ENCODE peak calls at places on chromosomes 2 and 18, in four cellular contexts. G is HL-60, V is K562, F is GM12878. J is an unnamed sample.

GRCh38 chr2:186576614-186577013 is 13.2 kb upstream of the ITGAV start:
- DNase-seq in G (no peak), V (no peak), F (no peak), J (no peak)

GRCh38 chr2:237512774-237513466 is 25.9 kb downstream of the MLPH start:
- DNase-seq in G (peak; percentile 78), V (peak; percentile 78), F (peak; percentile 28), J (peak; percentile 80)

GRCh38 chr2:16053437-16054257 is 113.3 kb downstream of the MYCN start:
- DNase-seq in G (no peak), V (no peak), F (no peak), J (no peak)

GRCh38 chr2:213991454-213992108 is 419.3 kb upstream of the VWC2L start:
- DNase-seq in G (no peak), V (no peak), F (no peak), J (no peak)

GRCh38 chr2:19574788-19575260 is 216.4 kb upstream of the OSR1 start:
- DNase-seq in G (no peak), V (no peak), F (no peak), J (no peak)

GRCh38 chr2:168587302-168587701 is 131.2 kb downstream of the CERS6 start:
- DNase-seq in G (no peak), V (no peak), F (no peak), J (no peak)

GRCh38 chr2:159140070-159140774 is 146.3 kb downstream of the WDSUB1 start:
- DNase-seq in G (no peak), V (no peak), F (no peak), J (no peak)

GRCh38 chr2:113390133-113390849 is 47.2 kb upstream of the ZNG1B start:
- DNase-seq in G (peak; percentile 76), V (peak; percentile 60), F (peak; percentile 71), J (peak; percentile 35)

GRCh38 chr2:229591611-229592010 is 122.7 kb downstream of the DNER start:
- DNase-seq in G (no peak), V (no peak), F (no peak), J (no peak)

GRCh38 chr2:233468047-233468745 is 98.4 kb downstream of the USP40 start:
- DNase-seq in G (no peak), V (no peak), F (no peak), J (no peak)

GRCh38 chr2:208248601-208249000 is 6.3 kb downstream of the IDH1 start:
- DNase-seq in G (no peak), V (no peak), F (no peak), J (no peak)

GRCh38 chr2:127943186-127943585 is 57.4 kb upstream of the AMMECR1L start:
- DNase-seq in G (no peak), V (no peak), F (no peak), J (no peak)

GRCh38 chr2:121530210-121530562 is 494 bp upstream of the RNU4ATAC start:
- DNase-seq in G (no peak), V (peak; percentile 74), F (peak; percentile 52), J (peak; percentile 65)

GRCh38 chr2:168729455-168729854 is 73.0 kb upstream of the NOSTRIN start:
- DNase-seq in G (no peak), V (no peak), F (no peak), J (no peak)

GRCh38 chr2:29733945-29734344 is 187.4 kb downstream of the ALK start:
- DNase-seq in G (no peak), V (no peak), F (no peak), J (no peak)

GRCh38 chr2:12714391-12715221 is 2.1 kb upstream of the TRIB2 start:
- DNase-seq in G (no peak), V (no peak), F (no peak), J (no peak)

GRCh38 chr18:1585881-1586488 is 681.3 kb downstream of the ADCYAP1 start:
- DNase-seq in G (peak; percentile 25), V (peak; percentile 34), F (peak; percentile 4), J (no peak)

GRCh38 chr2:166764216-166764615 is 124.1 kb upstream of the XIRP2 start:
- DNase-seq in G (no peak), V (no peak), F (no peak), J (no peak)

GRCh38 chr18:48333563-48333962 is 75.6 kb downstream of the ZBTB7C start:
- DNase-seq in G (no peak), V (no peak), F (no peak), J (no peak)

GRCh38 chr2:131168578-131168977 is 40.8 kb upstream of the POTEE start:
- DNase-seq in G (no peak), V (no peak), F (no peak), J (no peak)

GRCh38 chr2:12424219-12424618 is 292.5 kb upstream of the TRIB2 start:
- DNase-seq in G (no peak), V (no peak), F (no peak), J (no peak)

GRCh38 chr2:128487650-128488387 is 169.2 kb upstream of the HS6ST1 start:
- DNase-seq in G (no peak), V (no peak), F (no peak), J (no peak)

GRCh38 chr2:46404181-46404759 is 75.1 kb upstream of the TMEM247 start:
- DNase-seq in G (no peak), V (no peak), F (no peak), J (no peak)

GRCh38 chr2:44772131-44772530 is 169.4 kb upstream of the SIX3 start:
- DNase-seq in G (no peak), V (no peak), F (no peak), J (no peak)

GRCh38 chr18:33744032-33744697 is 166.1 kb downstream of the ASXL3 start:
- DNase-seq in G (no peak), V (no peak), F (no peak), J (no peak)

GRCh38 chr2:82795446-82795845 is 1663.6 kb downstream of the SUCLG1 start:
- DNase-seq in G (no peak), V (no peak), F (no peak), J (no peak)

GRCh38 chr2:224333631-224334030 is 68.3 kb downstream of the FAM124B start:
- DNase-seq in G (no peak), V (no peak), F (no peak), J (no peak)

GRCh38 chr2:160596431-160596830 is 102.8 kb upstream of the RBMS1 start:
- DNase-seq in G (no peak), V (no peak), F (no peak), J (no peak)

GRCh38 chr2:238614376-238614775 is 187.6 kb downstream of the ASB1 start:
- DNase-seq in G (no peak), V (no peak), F (no peak), J (no peak)

GRCh38 chr18:37409870-37410269 is 155.7 kb downstream of the CELF4 start:
- DNase-seq in G (no peak), V (no peak), F (no peak), J (no peak)

GRCh38 chr2:220891405-220891804 is 680.7 kb downstream of the EPHA4 start:
- DNase-seq in G (no peak), V (no peak), F (no peak), J (no peak)

GRCh38 chr18:47095810-47096209 is 54.5 kb downstream of the HDHD2 start:
- DNase-seq in G (no peak), V (no peak), F (no peak), J (no peak)

DNA sequence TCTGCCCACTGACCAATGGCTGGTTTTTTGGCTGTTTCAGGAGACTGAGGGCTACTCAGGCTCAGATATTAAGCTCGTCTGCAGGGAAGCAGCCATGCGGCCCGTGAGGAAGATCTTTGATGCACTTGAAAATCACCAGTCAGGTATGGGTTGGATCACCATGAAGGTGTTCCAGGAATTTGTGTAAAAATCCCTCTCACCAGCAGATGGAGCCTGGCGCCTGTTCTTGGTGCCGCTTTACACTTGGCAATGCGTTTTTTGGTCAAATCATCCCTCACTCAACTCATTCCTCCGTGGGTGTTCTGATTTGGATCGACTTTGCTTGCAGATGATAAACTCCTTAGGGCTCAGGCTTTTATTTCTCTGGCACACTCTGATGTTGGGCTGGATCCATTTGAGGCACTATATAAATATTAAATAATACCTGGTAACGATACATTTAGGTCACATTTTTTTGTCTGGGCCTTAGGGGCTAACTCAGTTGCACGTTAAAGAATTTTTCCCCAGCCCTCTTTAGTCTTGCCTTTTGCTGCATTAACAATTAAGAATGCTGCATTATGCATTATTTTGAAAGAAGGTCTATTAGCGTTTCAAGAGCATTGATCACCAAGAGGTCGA is 50.0 kb downstream of the HDHD2 start:
- DNase-seq in G (peak; percentile 62), V (peak; percentile 41), F (no peak), J (peak; percentile 12)
- TF ChIP-seq SPI1 in G (no peak), V (no peak), F (no peak), J (no peak)

GRCh38 chr2:145108959-145109710 is 589.2 kb upstream of the ZEB2 start:
- DNase-seq in G (no peak), V (no peak), F (no peak), J (no peak)

GRCh38 chr2:145110668-145111067 is 590.7 kb upstream of the ZEB2 start:
- DNase-seq in G (no peak), V (no peak), F (no peak), J (no peak)

GRCh38 chr2:145108385-145108784 is 588.5 kb upstream of the ZEB2 start:
- DNase-seq in G (no peak), V (no peak), F (no peak), J (no peak)

GRCh38 chr2:145100301-145100700 is 580.4 kb upstream of the ZEB2 start:
- DNase-seq in G (no peak), V (no peak), F (no peak), J (no peak)

DNA sequence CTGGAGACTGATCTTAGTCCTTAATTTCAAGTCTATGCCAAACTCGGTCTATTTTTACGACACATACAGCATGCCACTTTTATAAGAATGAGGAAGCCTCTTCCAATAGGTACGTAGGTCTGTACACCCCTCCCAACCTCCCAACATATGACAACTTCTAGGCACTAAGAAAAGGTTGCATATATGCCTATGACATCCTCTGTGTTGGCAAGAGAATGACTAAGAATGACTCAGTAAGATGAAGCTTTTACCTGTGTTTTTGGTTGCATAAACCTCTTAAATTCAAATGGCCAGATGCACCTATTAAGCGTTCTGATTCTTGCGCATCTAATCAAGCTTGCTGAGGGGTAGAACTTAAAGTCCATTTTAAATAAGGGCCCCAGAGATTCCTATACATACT is 586.4 kb upstream of the ZEB2 start:
- DNase-seq in G (no peak), V (no peak), F (no peak), J (no peak)
- TF ChIP-seq SPI1 in G (no peak), V (no peak), F (no peak), J (no peak)

GRCh38 chr2:161900241-161900640 is 173.8 kb downstream of the DPP4 start:
- DNase-seq in G (no peak), V (no peak), F (no peak), J (no peak)

GRCh38 chr2:161910200-161910599 is 163.8 kb downstream of the DPP4 start:
- DNase-seq in G (no peak), V (no peak), F (no peak), J (no peak)

DNA sequence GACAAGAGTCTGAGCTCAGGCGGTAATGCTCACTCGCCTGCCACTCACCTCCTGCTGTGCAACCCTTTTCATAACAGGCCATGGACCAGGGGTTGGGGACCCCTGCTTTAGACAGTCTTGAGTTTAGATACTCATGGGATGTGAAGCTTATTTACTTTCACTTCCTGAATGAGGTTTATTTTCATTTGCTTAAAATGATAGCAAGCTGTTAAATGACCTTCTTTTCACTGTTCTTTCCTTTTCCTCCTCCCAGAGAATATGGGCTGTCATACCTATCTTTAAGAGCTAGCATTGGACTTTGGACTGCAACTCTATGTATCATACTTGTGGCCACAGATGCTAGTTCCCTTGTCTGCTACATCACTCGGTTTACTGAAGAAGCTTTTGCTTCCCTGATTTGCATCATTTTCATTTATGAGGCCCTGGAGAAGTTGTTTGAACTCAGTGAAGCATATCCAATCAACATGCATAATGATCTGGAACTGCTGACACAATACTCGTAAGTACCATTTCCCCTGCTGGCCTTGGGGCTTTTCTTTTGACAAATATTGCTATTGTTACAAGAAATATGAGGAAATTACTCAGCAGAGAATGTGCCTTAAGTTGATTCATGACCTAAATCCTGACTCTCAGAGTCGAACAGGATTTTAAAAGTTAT is 168.5 kb downstream of the DPP4 start:
- DNase-seq in G (no peak), V (no peak), F (peak; percentile 62), J (no peak)
- TF ChIP-seq SPI1 in G (no peak), V (no peak), F (peak; percentile 53), J (peak; percentile 57)

GRCh38 chr18:11146238-11146946 is 3.0 kb downstream of the PIEZO2 start:
- DNase-seq in G (no peak), V (no peak), F (no peak), J (no peak)
- TF ChIP-seq SPI1 in G (no peak), V (no peak), F (no peak), J (no peak)

J was measured in GM12891.